ENCODE peak calls at places on chromosomes 5 and 9, in ten cellular contexts. C is A549, Q is transverse colon, B is uterus, P is testis, G is esophagus squamous epithelium, I is thyroid gland, J is spleen, E is body of pancreas, N is IMR-90. W is an unnamed sample.

GRCh38 chr5:9431496-9432258 is 114.2 kb downstream of the SEMA5A start:
- DNase-seq in G (no peak), E (no peak), B (no peak), J (no peak), P (no peak), C (no peak), I (no peak), N (peak), Q (no peak), W (no peak)

GRCh38 chr5:71014186-71014585 is 11.0 kb downstream of the NAIP start:
- DNase-seq in J (no peak), P (no peak), N (no peak), I (no peak), Q (no peak), E (no peak), G (no peak), B (no peak), C (no peak), W (no peak)

GRCh38 chr9:79353856-79354520 is 217.8 kb upstream of the TLE4 start:
- DNase-seq in P (no peak), E (no peak), N (peak), C (peak), Q (no peak), J (no peak), B (no peak), I (no peak), G (no peak), W (no peak)

GRCh38 chr5:112186401-112186990 is 232.6 kb downstream of the EPB41L4A start:
- DNase-seq in P (peak), Q (no peak), I (peak), C (peak), N (peak), E (no peak), G (no peak), B (no peak), J (no peak), W (peak)

GRCh38 chr5:118126159-118126558 is 862.2 kb downstream of the DTWD2 start:
- DNase-seq in B (no peak), N (no peak), Q (no peak), P (no peak), I (no peak), J (no peak), C (no peak), G (no peak), E (no peak), W (no peak)

GRCh38 chr5:73030995-73031394 is 75.2 kb downstream of the FCHO2 start:
- DNase-seq in P (no peak), C (peak), N (peak), E (no peak), I (peak), Q (no peak), J (no peak), G (no peak), B (no peak), W (no peak)

GRCh38 chr9:127629468-127630081 is 17.5 kb downstream of the STXBP1 start:
- DNase-seq in N (peak), I (no peak), C (no peak), G (no peak), J (peak), E (no peak), P (no peak), B (no peak), Q (no peak), W (no peak)

GRCh38 chr5:151673421-151673820 is 13.3 kb downstream of the SPARC start:
- DNase-seq in Q (no peak), P (no peak), E (no peak), C (no peak), B (no peak), J (no peak), G (no peak), I (no peak), N (no peak), W (no peak)

GRCh38 chr5:129481161-129481560 is 21.1 kb downstream of the ADAMTS19 start:
- DNase-seq in G (no peak), Q (no peak), B (no peak), N (no peak), C (no peak), I (no peak), E (no peak), P (no peak), J (no peak), W (no peak)

GRCh38 chr5:134582281-134582680 is 50.3 kb downstream of the SAR1B start:
- DNase-seq in I (no peak), C (no peak), P (no peak), N (no peak), E (no peak), Q (no peak), B (no peak), G (no peak), J (no peak), W (no peak)

GRCh38 chr5:98927242-98927987 is 1.4 kb downstream of the CHD1 start:
- DNase-seq in G (no peak), E (peak), J (peak), N (peak), B (peak), P (peak), C (peak), Q (peak), I (peak), W (peak)

GRCh38 chr9:130137081-130137869 is 34.9 kb upstream of the NCS1 start:
- DNase-seq in I (no peak), P (no peak), J (peak), N (no peak), B (no peak), G (no peak), Q (no peak), C (no peak), E (no peak), W (no peak)

GRCh38 chr5:113147088-113147487 is 170.5 kb downstream of the DCP2 start:
- DNase-seq in G (no peak), E (no peak), J (no peak), N (peak), C (no peak), I (no peak), B (no peak), Q (no peak), P (no peak), W (no peak)

GRCh38 chr5:52799358-52799982 is 11.8 kb downstream of the ITGA1 start:
- DNase-seq in C (no peak), P (peak), I (peak), J (no peak), N (peak), G (no peak), B (peak), Q (peak), E (peak), W (peak)

GRCh38 chr5:57128325-57128724 is 45.5 kb upstream of the GPBP1 start:
- DNase-seq in E (peak), Q (no peak), C (no peak), I (no peak), N (no peak), G (no peak), J (no peak), P (no peak), B (no peak), W (no peak)

GRCh38 chr5:39191216-39191615 is 28.1 kb downstream of the FYB1 start:
- DNase-seq in N (no peak), B (no peak), E (no peak), I (no peak), C (no peak), G (no peak), J (no peak), Q (no peak), P (no peak), W (no peak)

DNA sequence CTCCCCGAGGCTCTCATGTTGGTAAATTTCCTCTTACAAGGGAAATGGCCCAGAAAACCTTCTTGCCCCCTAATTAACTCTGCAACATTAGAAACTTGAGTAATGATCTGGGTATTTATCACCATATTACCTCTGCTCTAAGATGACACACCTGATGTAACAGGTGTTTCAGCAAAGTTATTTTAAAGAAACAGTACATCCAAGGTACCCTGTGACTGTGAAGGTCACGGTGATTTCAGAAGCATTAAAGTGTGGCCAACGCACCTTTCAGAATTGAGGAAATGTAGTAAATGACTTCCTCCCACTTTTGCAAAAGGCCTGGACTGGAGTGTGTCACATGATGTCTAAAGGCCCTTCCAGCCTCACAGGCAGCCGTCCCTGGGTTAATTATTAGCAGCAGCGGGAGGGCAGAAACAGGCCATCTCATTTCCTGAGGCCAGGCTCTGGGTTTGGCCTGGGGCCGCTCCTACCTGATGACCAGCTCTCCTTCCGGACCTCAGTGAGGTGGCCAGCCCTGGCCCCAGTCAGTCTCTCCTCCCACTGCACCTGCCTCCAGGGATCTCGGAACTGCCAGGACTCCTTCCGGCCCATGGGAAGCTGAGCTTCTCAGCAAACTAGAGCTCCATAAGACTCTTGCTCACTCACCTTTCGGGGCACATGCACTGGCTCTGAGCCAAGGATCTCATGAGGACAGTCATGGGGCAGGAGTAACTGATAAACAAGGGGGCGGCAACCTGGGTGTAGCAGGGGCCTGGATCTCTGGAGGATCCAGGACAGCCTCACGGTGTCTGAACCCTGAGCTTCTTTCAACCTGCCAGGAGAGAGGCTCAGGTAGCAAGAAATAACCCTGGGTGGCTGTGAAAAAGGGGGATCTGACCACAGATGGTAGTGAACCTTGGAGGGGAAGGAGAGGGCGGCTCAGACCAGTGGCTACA is 20.6 kb downstream of the PTPN3 start:
- DNase-seq in N (no peak), Q (peak), E (peak), G (no peak), P (no peak), J (no peak), C (peak), I (peak), B (no peak), W (peak)
- TF ChIP-seq POLR2A in N (no peak), Q (peak), E (peak), G (no peak), P (no peak), J (no peak), C (peak), I (no peak), B (no peak), W (no peak)

GRCh38 chr9:124658165-124659017 is 112.7 kb downstream of the NR6A1 start:
- DNase-seq in P (peak), I (peak), E (peak), J (peak), C (peak), B (peak), Q (peak), G (no peak), N (peak), W (peak)
- TF ChIP-seq POLR2A in P (no peak), I (peak), E (peak), J (no peak), C (peak), B (no peak), Q (peak), G (no peak), N (peak), W (peak)

DNA sequence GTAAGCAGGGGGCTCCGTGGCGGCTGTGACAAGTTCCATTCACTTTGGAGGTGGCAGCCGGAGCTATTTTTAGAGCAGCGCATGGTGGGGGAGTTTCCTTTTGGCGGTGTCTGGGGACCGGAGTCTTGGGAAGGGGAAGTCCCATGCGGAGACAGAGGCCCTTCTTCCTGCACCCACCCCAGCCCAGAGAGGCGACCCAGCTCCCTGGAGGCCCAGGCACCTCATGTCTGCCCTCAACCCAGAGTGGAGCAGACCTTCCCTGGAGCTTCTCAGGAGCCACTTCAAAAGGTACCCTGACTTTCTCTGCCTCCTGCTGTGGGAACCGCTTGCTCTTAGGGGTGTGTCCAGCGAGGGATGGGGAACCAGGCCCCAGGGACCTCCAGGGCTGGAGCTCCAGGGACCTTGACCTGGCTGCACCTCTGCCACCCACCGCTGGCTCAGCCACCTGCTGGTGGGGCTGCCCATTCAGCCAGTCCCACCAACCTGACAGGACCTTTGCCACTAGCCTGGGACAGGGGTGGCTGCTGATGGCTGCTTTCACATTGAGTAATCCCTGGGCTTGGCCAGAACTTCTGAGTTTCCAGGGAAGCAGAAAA is 34.1 kb downstream of the NEK6 start:
- DNase-seq in J (peak), C (no peak), I (no peak), B (no peak), E (no peak), G (no peak), N (no peak), P (peak), Q (peak), W (no peak)
- TF ChIP-seq POLR2A in J (no peak), C (no peak), I (no peak), B (no peak), E (no peak), G (no peak), N (no peak), P (no peak), Q (no peak), W (no peak)

GRCh38 chr5:78519198-78519941 is 129.2 kb downstream of the LHFPL2 start:
- DNase-seq in B (no peak), E (no peak), I (no peak), Q (peak), N (no peak), P (no peak), J (no peak), C (no peak), G (no peak), W (no peak)

GRCh38 chr5:78515665-78516064 is 132.9 kb downstream of the LHFPL2 start:
- DNase-seq in C (no peak), N (no peak), B (no peak), Q (no peak), E (no peak), J (no peak), G (no peak), P (no peak), I (no peak), W (no peak)

GRCh38 chr5:78521455-78521854 is 127.1 kb downstream of the LHFPL2 start:
- DNase-seq in E (no peak), P (no peak), G (no peak), B (no peak), N (no peak), I (no peak), J (no peak), Q (no peak), C (no peak), W (peak)

GRCh38 chr5:78514427-78515345 is 133.9 kb downstream of the LHFPL2 start:
- DNase-seq in P (no peak), G (no peak), Q (peak), C (no peak), B (no peak), J (no peak), I (no peak), N (peak), E (no peak), W (no peak)

DNA sequence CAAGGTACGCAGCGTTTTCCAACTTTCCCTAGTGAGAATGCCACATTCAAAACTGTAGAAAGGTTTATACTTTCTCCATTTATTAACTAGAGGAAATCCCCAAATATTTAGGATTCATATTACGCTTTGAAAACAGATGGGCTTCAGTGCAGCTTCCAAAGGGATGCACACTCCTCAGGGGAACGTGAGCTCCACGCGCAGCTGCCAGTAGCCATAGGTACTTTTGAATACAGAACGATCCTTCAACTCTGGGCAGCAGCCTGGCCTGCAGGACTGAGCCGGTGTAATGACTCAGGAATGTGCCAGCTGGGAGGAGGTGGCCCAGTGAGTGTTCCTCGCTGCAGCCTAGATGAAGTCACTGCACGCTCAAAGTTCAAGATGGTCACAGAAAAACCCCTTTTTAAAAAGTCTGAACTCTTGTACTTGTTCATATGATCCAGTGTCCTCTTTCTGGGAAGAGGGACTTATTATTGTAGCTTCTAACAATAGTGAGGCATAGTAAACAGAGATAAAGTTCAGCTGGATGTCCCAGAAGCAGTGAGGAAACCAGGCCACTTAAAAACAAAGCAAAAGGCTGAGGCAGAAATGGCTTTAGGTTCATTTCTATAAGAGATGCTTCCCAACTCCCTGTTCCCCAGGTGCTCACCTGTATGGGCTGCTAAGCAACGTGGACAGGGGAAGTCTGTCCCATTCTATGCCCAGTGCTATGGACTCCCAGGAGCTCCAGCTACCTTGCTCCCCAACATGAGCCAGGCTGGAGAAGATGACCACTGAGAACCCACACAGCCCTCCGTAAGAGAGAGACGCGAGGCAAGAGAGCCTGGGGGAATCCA is 130.0 kb downstream of the LHFPL2 start:
- DNase-seq in I (peak), J (no peak), N (peak), P (peak), G (no peak), C (peak), Q (peak), E (peak), B (no peak), W (no peak)
- TF ChIP-seq POLR2A in I (no peak), J (no peak), N (peak), P (no peak), G (no peak), C (no peak), Q (peak), E (no peak), B (no peak), W (no peak)

DNA sequence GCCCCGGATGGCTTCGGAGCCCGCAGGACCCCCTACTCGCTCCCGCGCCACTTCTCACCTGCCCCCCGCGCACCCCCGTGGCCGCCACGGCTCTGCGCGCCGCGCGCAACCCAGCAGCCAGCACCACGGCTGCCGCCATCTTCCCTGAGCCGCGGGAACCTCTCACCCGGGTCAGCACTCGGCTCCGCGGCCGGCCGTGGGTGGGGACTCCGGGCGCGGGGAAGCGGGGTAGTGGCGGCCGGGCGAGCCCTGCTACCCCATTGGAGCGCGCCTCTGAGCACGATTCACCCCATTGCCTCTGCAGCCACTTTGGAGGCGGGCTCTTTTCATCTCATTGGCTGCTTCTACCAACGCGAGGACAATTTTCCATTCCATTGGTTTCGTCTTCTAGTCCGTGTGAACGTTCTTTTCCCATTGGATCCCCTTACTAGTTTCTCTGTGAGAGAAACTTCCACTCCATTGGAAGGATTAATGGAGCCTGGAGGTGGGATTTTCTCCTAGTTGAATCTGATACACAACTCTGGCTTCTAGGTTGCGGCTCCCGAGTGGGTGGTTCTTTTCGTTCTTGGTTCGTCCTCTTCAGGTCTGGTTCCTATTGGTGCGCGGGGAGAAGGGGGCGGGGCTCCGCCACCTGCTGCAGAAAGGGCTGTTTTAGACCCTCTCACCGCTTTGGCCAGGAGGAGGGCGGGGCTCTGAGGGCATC is at the start of gene HINT2:
- DNase-seq in C (peak), P (peak), N (peak), G (peak), I (peak), J (peak), B (peak), E (peak), Q (peak), W (peak)
- TF ChIP-seq POLR2A in C (peak), P (peak), N (peak), G (peak), I (peak), J (peak), B (peak), E (peak), Q (peak), W (peak)

GRCh38 chr9:104093647-104094533 is at the start of gene SMC2:
- DNase-seq in C (peak), G (peak), P (peak), Q (peak), J (peak), E (peak), B (peak), I (peak), N (peak), W (peak)

GRCh38 chr9:104091708-104092107 is 2.4 kb upstream of the SMC2 start:
- DNase-seq in B (peak), C (no peak), E (peak), Q (peak), G (no peak), N (peak), I (no peak), J (no peak), P (peak), W (peak)

GRCh38 chr9:104092192-104092591 is 1.9 kb upstream of the SMC2 start:
- DNase-seq in B (no peak), I (no peak), Q (no peak), G (no peak), C (no peak), E (no peak), N (no peak), J (no peak), P (no peak), W (no peak)

GRCh38 chr9:104094534-104095020 is 468 bp downstream of the SMC2 start:
- DNase-seq in E (no peak), J (no peak), I (no peak), C (peak), N (no peak), P (no peak), Q (no peak), B (no peak), G (no peak), W (no peak)

GRCh38 chr9:104093162-104093561 is 947 bp upstream of the SMC2 start:
- DNase-seq in I (no peak), J (no peak), G (no peak), C (no peak), Q (no peak), N (peak), E (no peak), P (peak), B (no peak), W (peak)
- TF ChIP-seq POLR2A in I (no peak), J (no peak), G (no peak), C (no peak), Q (no peak), N (no peak), E (no peak), P (no peak), B (no peak), W (no peak)

DNA sequence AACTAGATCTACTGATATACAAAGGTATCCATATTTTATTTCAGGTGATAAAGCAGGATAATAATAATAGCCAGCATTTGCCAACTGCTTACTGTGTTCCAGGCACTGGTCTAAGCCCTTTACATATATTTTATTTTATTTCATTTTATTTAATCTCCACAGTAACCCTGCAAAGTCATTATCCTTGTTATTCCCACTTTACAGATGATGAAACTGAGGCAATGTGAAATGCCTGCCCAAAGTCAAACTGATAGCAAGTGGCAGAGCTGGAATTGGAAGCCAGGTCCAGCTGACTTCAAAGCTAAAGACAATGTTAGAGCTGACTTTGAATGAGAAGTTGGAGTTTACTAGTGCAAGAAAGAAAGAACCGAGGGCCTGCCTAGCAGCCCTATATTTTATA is 24.8 kb downstream of the MORN5 start:
- DNase-seq in I (no peak), E (no peak), B (no peak), C (no peak), Q (no peak), J (no peak), N (no peak), G (no peak), P (no peak), W (no peak)
- TF ChIP-seq POLR2A in I (no peak), E (no peak), B (no peak), C (no peak), Q (no peak), J (no peak), N (no peak), G (no peak), P (no peak), W (no peak)